ENCODE peak calls at places on chromosomes 4 and X, in five cellular contexts. One of them, this sample, is unnamed.

GRCh38 chr4:182929296-182929695 is 12.1 kb upstream of the DCTD start:
- DNase-seq in psoas muscle: no peak
- DNase-seq in NCI-H2029: no peak
- DNase-seq in SHP77: no peak
- DNase-seq in CD4-positive, alpha-beta T cell: no peak
- DNase-seq in this sample: no peak

GRCh38 chr4:158778712-158779111 is 9.9 kb downstream of the FNIP2 start:
- DNase-seq in psoas muscle: no peak
- DNase-seq in NCI-H2029: peak; percentile 79
- DNase-seq in SHP77: no peak
- DNase-seq in CD4-positive, alpha-beta T cell: no peak
- DNase-seq in this sample: no peak

GRCh38 chr4:3644849-3645627 is 112.8 kb upstream of the LRPAP1 start:
- DNase-seq in psoas muscle: no peak
- DNase-seq in NCI-H2029: no peak
- DNase-seq in SHP77: no peak
- DNase-seq in CD4-positive, alpha-beta T cell: no peak
- DNase-seq in this sample: no peak

GRCh38 chrX:54695231-54695630 is 102.8 kb downstream of the ITIH6 start:
- DNase-seq in psoas muscle: no peak
- DNase-seq in NCI-H2029: no peak
- DNase-seq in SHP77: peak; percentile 37
- DNase-seq in CD4-positive, alpha-beta T cell: no peak
- DNase-seq in this sample: no peak

GRCh38 chr4:87839309-87839946 is 6.7 kb downstream of the MEPE start:
- DNase-seq in psoas muscle: no peak
- DNase-seq in NCI-H2029: no peak
- DNase-seq in SHP77: peak; percentile 13
- DNase-seq in CD4-positive, alpha-beta T cell: no peak
- DNase-seq in this sample: no peak

GRCh38 chr4:8296491-8296890 is 26.9 kb downstream of the HTRA3 start:
- DNase-seq in psoas muscle: peak; percentile 45
- DNase-seq in NCI-H2029: no peak
- DNase-seq in SHP77: no peak
- DNase-seq in CD4-positive, alpha-beta T cell: no peak
- DNase-seq in this sample: no peak

GRCh38 chr4:78653655-78654054 is 102.1 kb downstream of the ANXA3 start:
- DNase-seq in psoas muscle: no peak
- DNase-seq in NCI-H2029: no peak
- DNase-seq in SHP77: peak; percentile 3
- DNase-seq in CD4-positive, alpha-beta T cell: no peak
- DNase-seq in this sample: no peak

GRCh38 chrX:132270699-132271098 is 51.5 kb upstream of the RAP2C start:
- DNase-seq in psoas muscle: peak; percentile 62
- DNase-seq in NCI-H2029: peak; percentile 3
- DNase-seq in SHP77: no peak
- DNase-seq in CD4-positive, alpha-beta T cell: no peak
- DNase-seq in this sample: no peak

GRCh38 chr4:41146716-41147506 is 67.4 kb downstream of the APBB2 start:
- DNase-seq in psoas muscle: peak; percentile 56
- DNase-seq in NCI-H2029: no peak
- DNase-seq in SHP77: no peak
- DNase-seq in CD4-positive, alpha-beta T cell: no peak
- DNase-seq in this sample: peak; percentile 8

GRCh38 chr4:186557486-186557885 is 2.1 kb upstream of the MTNR1A start:
- DNase-seq in psoas muscle: no peak
- DNase-seq in NCI-H2029: no peak
- DNase-seq in SHP77: no peak
- DNase-seq in CD4-positive, alpha-beta T cell: no peak
- DNase-seq in this sample: no peak

GRCh38 chrX:57984620-57985019 is 74.4 kb upstream of the ZXDA start:
- DNase-seq in psoas muscle: no peak
- DNase-seq in NCI-H2029: no peak
- DNase-seq in SHP77: no peak
- DNase-seq in CD4-positive, alpha-beta T cell: no peak
- DNase-seq in this sample: no peak

GRCh38 chr4:110654254-110654635 is 31.4 kb upstream of the PITX2 start:
- DNase-seq in psoas muscle: no peak
- DNase-seq in NCI-H2029: no peak
- DNase-seq in SHP77: no peak
- DNase-seq in CD4-positive, alpha-beta T cell: no peak
- DNase-seq in this sample: no peak

GRCh38 chrX:43121637-43122036 is 343.7 kb upstream of the PPP1R2C start:
- DNase-seq in psoas muscle: no peak
- DNase-seq in NCI-H2029: no peak
- DNase-seq in SHP77: no peak
- DNase-seq in CD4-positive, alpha-beta T cell: no peak
- DNase-seq in this sample: no peak

GRCh38 chr4:120056249-120056648 is 10.4 kb downstream of the MAD2L1 start:
- DNase-seq in psoas muscle: no peak
- DNase-seq in NCI-H2029: no peak
- DNase-seq in SHP77: no peak
- DNase-seq in CD4-positive, alpha-beta T cell: no peak
- DNase-seq in this sample: no peak

GRCh38 chr4:3513807-3514206 is 18.4 kb downstream of the LRPAP1 start:
- DNase-seq in psoas muscle: peak; percentile 48
- DNase-seq in NCI-H2029: no peak
- DNase-seq in SHP77: no peak
- DNase-seq in CD4-positive, alpha-beta T cell: peak; percentile 3
- DNase-seq in this sample: no peak

GRCh38 chr4:138275946-138276621 is 33.9 kb upstream of the SLC7A11 start:
- DNase-seq in psoas muscle: no peak
- DNase-seq in NCI-H2029: no peak
- DNase-seq in SHP77: no peak
- DNase-seq in CD4-positive, alpha-beta T cell: no peak
- DNase-seq in this sample: no peak

GRCh38 chrX:47502591-47503222 is 19.7 kb upstream of the ZNF41 start:
- DNase-seq in psoas muscle: no peak
- DNase-seq in NCI-H2029: no peak
- DNase-seq in SHP77: peak; percentile 21
- DNase-seq in CD4-positive, alpha-beta T cell: no peak
- DNase-seq in this sample: peak; percentile 31

GRCh38 chrX:10156199-10157031 is at the start of gene CLCN4:
- DNase-seq in psoas muscle: peak; percentile 89
- DNase-seq in NCI-H2029: no peak
- DNase-seq in SHP77: peak; percentile 6
- DNase-seq in CD4-positive, alpha-beta T cell: no peak
- DNase-seq in this sample: peak; percentile 39

GRCh38 chrX:92247076-92247475 is 467.9 kb downstream of the PCDH11X start:
- DNase-seq in psoas muscle: no peak
- DNase-seq in NCI-H2029: no peak
- DNase-seq in SHP77: no peak
- DNase-seq in CD4-positive, alpha-beta T cell: no peak
- DNase-seq in this sample: no peak

GRCh38 chr4:118352843-118353373 is at the start of gene PRSS12:
- DNase-seq in psoas muscle: peak; percentile 72
- DNase-seq in NCI-H2029: peak; percentile 17
- DNase-seq in SHP77: no peak
- DNase-seq in CD4-positive, alpha-beta T cell: peak; percentile 13
- DNase-seq in this sample: peak; percentile 40

GRCh38 chrX:19579485-19579884 is 64.2 kb upstream of the MAP3K15 start:
- DNase-seq in psoas muscle: no peak
- DNase-seq in NCI-H2029: no peak
- DNase-seq in SHP77: no peak
- DNase-seq in CD4-positive, alpha-beta T cell: no peak
- DNase-seq in this sample: no peak

GRCh38 chr4:107389965-107390364 is 330.1 kb downstream of the PAPSS1 start:
- DNase-seq in psoas muscle: no peak
- DNase-seq in NCI-H2029: no peak
- DNase-seq in SHP77: no peak
- DNase-seq in CD4-positive, alpha-beta T cell: no peak
- DNase-seq in this sample: no peak

GRCh38 chr4:61220556-61220955 is 20.4 kb downstream of the ADGRL3 start:
- DNase-seq in psoas muscle: no peak
- DNase-seq in NCI-H2029: no peak
- DNase-seq in SHP77: no peak
- DNase-seq in CD4-positive, alpha-beta T cell: no peak
- DNase-seq in this sample: no peak

GRCh38 chrX:129115104-129115503 is 408.2 kb downstream of the SMARCA1 start:
- DNase-seq in psoas muscle: no peak
- DNase-seq in NCI-H2029: peak; percentile 50
- DNase-seq in SHP77: peak; percentile 6
- DNase-seq in CD4-positive, alpha-beta T cell: no peak
- DNase-seq in this sample: no peak

GRCh38 chrX:17860811-17861495 is at the start of gene RAI2:
- DNase-seq in psoas muscle: peak; percentile 54
- DNase-seq in NCI-H2029: no peak
- DNase-seq in SHP77: no peak
- DNase-seq in CD4-positive, alpha-beta T cell: peak; percentile 31
- DNase-seq in this sample: no peak

GRCh38 chrX:96551320-96551872 is 133.2 kb upstream of the DIAPH2 start:
- DNase-seq in psoas muscle: no peak
- DNase-seq in NCI-H2029: no peak
- DNase-seq in SHP77: no peak
- DNase-seq in CD4-positive, alpha-beta T cell: no peak
- DNase-seq in this sample: no peak

GRCh38 chrX:40273356-40274050 is 175.7 kb upstream of the BCOR start:
- DNase-seq in psoas muscle: peak; percentile 58
- DNase-seq in NCI-H2029: no peak
- DNase-seq in SHP77: peak; percentile 37
- DNase-seq in CD4-positive, alpha-beta T cell: no peak
- DNase-seq in this sample: no peak

GRCh38 chr4:53705151-53705764 is 114.0 kb upstream of the LNX1 start:
- DNase-seq in psoas muscle: no peak
- DNase-seq in NCI-H2029: no peak
- DNase-seq in SHP77: no peak
- DNase-seq in CD4-positive, alpha-beta T cell: no peak
- DNase-seq in this sample: no peak

GRCh38 chr4:4762909-4763814 is 96.3 kb upstream of the MSX1 start:
- DNase-seq in psoas muscle: no peak
- DNase-seq in NCI-H2029: no peak
- DNase-seq in SHP77: no peak
- DNase-seq in CD4-positive, alpha-beta T cell: no peak
- DNase-seq in this sample: no peak

GRCh38 chr4:158259955-158260575 is 49.8 kb downstream of the TMEM144 start:
- DNase-seq in psoas muscle: no peak
- DNase-seq in NCI-H2029: no peak
- DNase-seq in SHP77: no peak
- DNase-seq in CD4-positive, alpha-beta T cell: no peak
- DNase-seq in this sample: no peak

GRCh38 chrX:129193357-129193756 is 329.9 kb downstream of the SMARCA1 start:
- DNase-seq in psoas muscle: no peak
- DNase-seq in NCI-H2029: no peak
- DNase-seq in SHP77: peak; percentile 13
- DNase-seq in CD4-positive, alpha-beta T cell: no peak
- DNase-seq in this sample: peak; percentile 21

GRCh38 chr4:184848510-184848909 is 22.7 kb upstream of the ACSL1 start:
- DNase-seq in psoas muscle: no peak
- DNase-seq in NCI-H2029: no peak
- DNase-seq in SHP77: no peak
- DNase-seq in CD4-positive, alpha-beta T cell: no peak
- DNase-seq in this sample: no peak

GRCh38 chr4:109803924-109804571 is 2.2 kb upstream of the CFI start:
- DNase-seq in psoas muscle: no peak
- DNase-seq in NCI-H2029: no peak
- DNase-seq in SHP77: no peak
- DNase-seq in CD4-positive, alpha-beta T cell: no peak
- DNase-seq in this sample: no peak

GRCh38 chr4:7192252-7193039 is at the start of gene SORCS2:
- DNase-seq in psoas muscle: peak; percentile 82
- DNase-seq in NCI-H2029: peak; percentile 48
- DNase-seq in SHP77: no peak
- DNase-seq in CD4-positive, alpha-beta T cell: no peak
- DNase-seq in this sample: peak; percentile 19

This sample was measured in NCI-H774.